ENCODE peak calls at places on chromosomes 3 and 15, in seven cellular contexts. D, C, G, T, I, N and P are unnamed samples.

GRCh38 chr3:123406598-123406997 is 42.3 kb downstream of the ADCY5 start:
- DNase-seq in D (no peak), C (no peak), G (no peak), T (no peak), I (no peak), N (peak), P (no peak)

GRCh38 chr3:183158552-183159006 is 4.0 kb downstream of the LAMP3 start:
- DNase-seq in D (no peak), C (peak), G (peak), T (peak), I (no peak), N (no peak), P (no peak)

GRCh38 chr3:42751609-42752008 is 21.4 kb downstream of the CCDC13 start:
- DNase-seq in D (no peak), C (peak), G (no peak), T (no peak), I (no peak), N (no peak), P (no peak)

GRCh38 chr3:9669720-9670432 is 20.6 kb downstream of the MTMR14 start:
- DNase-seq in D (peak), C (peak), G (no peak), T (no peak), I (no peak), N (no peak), P (no peak)

GRCh38 chr3:113697192-113698090 is 999 bp upstream of the USF3 start:
- DNase-seq in D (no peak), C (peak), G (no peak), T (no peak), I (no peak), N (peak), P (peak)

GRCh38 chr3:85161544-85161943 is 202.8 kb downstream of the CADM2 start:
- DNase-seq in D (no peak), C (no peak), G (peak), T (no peak), I (no peak), N (peak), P (no peak)

GRCh38 chr15:39556461-39556860 is 24.4 kb upstream of the THBS1 start:
- DNase-seq in D (no peak), C (no peak), G (no peak), T (no peak), I (no peak), N (no peak), P (no peak)

GRCh38 chr3:175207361-175207760 is 348.2 kb downstream of the NAALADL2 start:
- DNase-seq in D (no peak), C (peak), G (peak), T (no peak), I (no peak), N (no peak), P (no peak)

GRCh38 chr15:40097968-40098476 is 10.7 kb downstream of the BMF start:
- DNase-seq in D (no peak), C (peak), G (no peak), T (no peak), I (no peak), N (peak), P (peak)

GRCh38 chr3:56929809-56930615 is 128.3 kb upstream of the ARHGEF3 start:
- DNase-seq in D (no peak), C (no peak), G (peak), T (no peak), I (no peak), N (no peak), P (no peak)

GRCh38 chr15:45183511-45183910 is 4.3 kb downstream of the SHF start:
- DNase-seq in D (no peak), C (no peak), G (no peak), T (no peak), I (no peak), N (no peak), P (no peak)

GRCh38 chr3:61877359-61877770 is 316.0 kb downstream of the PTPRG start:
- DNase-seq in D (no peak), C (peak), G (peak), T (no peak), I (no peak), N (no peak), P (no peak)
- TF ChIP-seq CTCF in D (no peak), C (no peak), G (peak), T (peak), I (no peak), N (peak), P (no peak)

DNA sequence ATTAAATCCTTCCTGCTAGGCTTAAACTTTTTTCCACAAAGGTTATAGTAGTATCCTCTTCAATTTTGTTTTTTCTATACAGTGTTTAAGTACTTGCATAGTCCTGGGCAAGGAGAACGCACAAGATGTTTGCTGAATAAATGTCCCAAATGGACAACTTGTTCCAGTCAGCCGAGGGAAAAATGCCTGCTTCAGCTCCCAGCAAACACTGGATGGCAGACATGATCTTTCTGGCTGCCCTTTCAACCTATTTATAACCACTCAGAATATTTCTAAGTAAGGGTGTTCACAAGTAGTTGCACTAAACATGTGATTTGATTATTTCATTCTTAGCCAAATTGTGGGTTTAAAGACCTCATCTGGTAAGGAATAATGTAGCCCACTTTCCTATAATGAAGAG is 29.8 kb downstream of the GNB4 start:
- DNase-seq in D (no peak), C (peak), G (peak), T (peak), I (no peak), N (no peak), P (no peak)
- TF ChIP-seq CTCF in D (peak), C (peak), G (peak), T (peak), I (peak), N (peak), P (peak)

DNA sequence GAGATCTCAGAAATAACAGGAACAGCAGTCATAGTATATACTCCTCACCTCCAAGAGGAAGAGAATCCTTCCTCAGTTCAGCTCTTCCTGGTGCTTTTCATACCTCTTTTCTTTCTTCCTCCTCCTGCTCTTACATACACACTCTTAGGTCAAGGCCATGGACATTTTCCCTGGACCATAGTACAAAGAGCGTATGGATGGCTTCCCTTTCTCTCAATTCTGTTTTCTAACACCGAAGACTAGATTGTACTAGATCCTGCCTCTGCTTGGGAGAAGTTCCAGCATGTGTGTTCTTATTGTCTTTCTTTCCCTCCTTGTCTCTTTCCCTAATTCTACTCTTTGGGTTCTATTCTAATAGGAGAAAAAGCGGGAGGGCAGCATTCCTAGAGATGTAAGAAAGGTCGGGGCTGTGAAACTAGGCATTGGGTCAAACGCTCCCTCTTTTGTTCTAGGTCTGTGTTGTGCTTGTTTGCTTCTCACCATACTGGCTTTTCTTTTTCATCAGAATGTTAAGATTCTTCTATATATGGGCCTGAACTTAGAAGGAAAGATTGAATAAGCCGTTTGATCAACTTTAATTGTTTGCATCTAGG is 77.4 kb downstream of the VPS8 start:
- DNase-seq in D (no peak), C (no peak), G (no peak), T (no peak), I (no peak), N (no peak), P (no peak)
- TF ChIP-seq CTCF in D (no peak), C (no peak), G (no peak), T (no peak), I (no peak), N (no peak), P (no peak)

DNA sequence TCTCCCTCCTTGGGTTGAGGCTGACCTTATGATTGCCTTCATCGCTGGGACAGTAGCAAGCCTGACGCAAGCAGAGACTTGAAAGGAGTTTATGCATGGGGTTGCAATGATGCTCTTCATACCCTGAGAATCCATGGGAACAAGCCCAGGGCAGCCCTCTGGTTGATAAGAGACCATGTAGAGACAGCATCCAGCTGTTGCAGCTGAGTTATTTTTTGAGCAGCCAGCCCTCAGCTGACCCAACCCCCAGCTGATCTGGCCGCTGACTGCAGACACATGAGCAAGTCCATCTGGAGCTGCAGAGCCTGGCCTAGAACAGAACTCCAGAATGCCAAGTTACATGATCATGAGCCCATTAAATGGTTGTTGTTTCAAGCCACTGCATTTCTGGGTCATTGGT is 60.6 kb upstream of the ARNT2 start:
- DNase-seq in D (no peak), C (no peak), G (no peak), T (no peak), I (no peak), N (peak), P (peak)
- TF ChIP-seq CTCF in D (no peak), C (no peak), G (no peak), T (no peak), I (no peak), N (no peak), P (no peak)

GRCh38 chr3:13241621-13242363 is 168.6 kb upstream of the IQSEC1 start:
- DNase-seq in D (no peak), C (no peak), G (no peak), T (no peak), I (no peak), N (no peak), P (no peak)
- TF ChIP-seq CTCF in D (no peak), C (no peak), G (no peak), T (no peak), I (no peak), N (no peak), P (no peak)

DNA sequence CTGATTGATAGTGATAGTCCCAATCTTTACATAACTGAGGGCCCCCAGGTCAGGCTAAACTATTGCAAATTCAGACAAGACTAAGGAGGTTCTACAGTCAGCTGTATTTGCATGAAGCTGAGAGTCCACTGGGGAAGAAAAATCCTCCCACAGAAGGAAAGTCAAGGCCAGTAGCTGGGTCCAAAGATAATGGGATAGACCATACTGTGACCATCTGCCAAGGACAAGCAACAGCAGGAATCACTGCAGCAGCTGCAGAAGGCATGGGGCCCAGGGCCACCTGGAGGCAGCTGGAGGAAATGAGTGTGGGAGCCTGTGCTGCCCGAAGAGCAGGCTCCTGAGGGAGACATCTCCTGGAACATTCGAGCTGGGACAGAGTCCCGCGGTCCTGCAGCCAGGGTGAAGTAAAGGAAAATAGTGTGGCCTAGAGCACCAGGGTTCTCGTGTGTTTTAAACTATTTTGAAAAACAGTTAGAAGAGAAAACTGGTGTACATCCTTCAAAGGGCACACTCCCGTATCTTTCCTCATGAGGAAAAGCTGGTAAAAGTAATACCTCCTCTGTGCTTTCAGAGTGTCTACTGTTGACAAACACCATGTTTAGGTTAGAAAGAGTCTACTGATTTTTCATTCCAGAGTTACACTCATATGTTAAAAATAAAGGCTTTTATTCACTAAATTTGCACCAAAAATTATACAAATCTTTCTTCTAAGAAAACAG is 13.1 kb upstream of the TMEM212 start:
- DNase-seq in D (no peak), C (peak), G (peak), T (peak), I (no peak), N (peak), P (peak)
- TF ChIP-seq CTCF in D (peak), C (peak), G (peak), T (peak), I (peak), N (peak), P (peak)

GRCh38 chr3:151894219-151894618 is 20.8 kb downstream of the SUCNR1 start:
- DNase-seq in D (no peak), C (no peak), G (no peak), T (no peak), I (no peak), N (no peak), P (no peak)

GRCh38 chr3:151895881-151896661 is 22.6 kb downstream of the SUCNR1 start:
- DNase-seq in D (no peak), C (no peak), G (peak), T (no peak), I (no peak), N (no peak), P (no peak)

GRCh38 chr3:151896662-151897012 is 23.2 kb downstream of the SUCNR1 start:
- DNase-seq in D (no peak), C (no peak), G (peak), T (no peak), I (no peak), N (no peak), P (no peak)

GRCh38 chr3:151890721-151891141 is 17.3 kb downstream of the SUCNR1 start:
- DNase-seq in D (no peak), C (no peak), G (peak), T (no peak), I (no peak), N (no peak), P (no peak)

DNA sequence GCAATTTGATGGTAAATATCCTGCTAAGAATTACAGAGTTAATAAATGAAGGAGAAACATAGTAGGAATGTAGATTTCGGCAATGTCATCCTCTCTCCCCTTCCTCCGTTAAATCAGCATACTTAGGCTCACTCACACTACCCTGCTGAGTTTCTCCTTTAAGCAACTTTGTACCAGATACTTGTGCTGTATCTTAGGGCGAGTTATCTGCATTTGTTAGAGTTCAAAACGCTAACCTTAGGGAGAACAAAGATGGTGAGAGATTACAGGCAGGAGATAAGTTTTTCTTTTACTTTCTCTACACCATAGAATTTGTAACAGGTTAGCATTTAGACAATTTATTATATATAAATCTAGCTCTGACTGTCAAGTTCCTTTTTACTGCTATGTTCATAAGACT is 22.0 kb downstream of the SUCNR1 start:
- DNase-seq in D (no peak), C (no peak), G (no peak), T (no peak), I (no peak), N (no peak), P (no peak)
- TF ChIP-seq CTCF in D (no peak), C (no peak), G (no peak), T (no peak), I (no peak), N (no peak), P (no peak)

DNA sequence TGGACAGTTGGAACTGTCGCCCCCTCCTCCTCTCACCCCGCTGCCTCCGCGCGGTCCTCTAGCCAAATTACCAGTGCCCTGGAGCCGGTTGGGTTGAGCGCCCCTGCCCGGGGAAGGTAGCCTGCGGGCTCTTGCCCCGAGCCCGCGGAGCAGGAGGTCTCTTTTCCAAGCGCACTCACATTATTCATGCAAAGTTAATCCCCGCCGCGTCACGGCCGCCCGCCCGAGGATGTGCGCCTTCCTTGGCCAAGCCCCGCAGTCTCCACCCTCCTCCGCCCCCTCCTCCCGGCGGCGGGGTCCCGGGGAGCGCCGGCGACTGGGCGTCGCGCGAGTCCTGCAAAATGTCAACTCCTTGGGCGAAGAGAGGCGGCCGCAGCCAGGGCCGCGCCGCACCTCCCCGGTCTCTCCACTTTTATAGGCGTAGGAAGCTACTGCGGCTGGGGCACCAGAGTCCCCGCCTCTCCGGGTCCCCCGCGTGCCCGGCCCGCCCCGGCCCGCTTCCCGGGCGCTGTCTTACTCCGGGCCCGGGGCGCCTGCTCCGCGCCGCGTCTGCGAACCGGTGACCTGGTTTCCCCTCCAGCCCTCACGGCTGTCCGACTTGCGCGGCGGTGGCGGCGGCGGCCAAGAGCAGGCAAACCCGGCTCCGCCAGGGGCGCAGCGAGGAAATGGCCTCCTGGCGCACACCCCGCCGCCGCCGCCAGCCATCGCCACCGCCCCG is at the start of gene THRB:
- DNase-seq in D (no peak), C (peak), G (peak), T (no peak), I (no peak), N (peak), P (peak)
- TF ChIP-seq CTCF in D (peak), C (peak), G (peak), T (peak), I (peak), N (no peak), P (peak)